ENCODE peak calls at places on chromosomes 3 and 15, in four cellular contexts. X is stimulated activated CD4-positive, alpha-beta T cell treated with anti-CD3 and anti-CD28 coated beads, Interleukin-4, amount 100 ng/mL, for 24 hours; Y is Kasumi-1; R is lower lobe of right lung. J is an unnamed sample.

GRCh38 chr3:69567026-69567767 is 172.1 kb upstream of the MITF start:
- DNase-seq in X (no peak), Y (peak; percentile 51), R (no peak), J (no peak)

GRCh38 chr3:160998581-160998980 is 106.6 kb downstream of the B3GALNT1 start:
- DNase-seq in X (no peak), Y (no peak), R (no peak), J (no peak)

GRCh38 chr15:70775160-70775559 is 11.8 kb upstream of the UACA start:
- DNase-seq in X (no peak), Y (no peak), R (no peak), J (no peak)

GRCh38 chr3:13492976-13493866 is 13.1 kb downstream of the HDAC11 start:
- DNase-seq in X (no peak), Y (no peak), R (peak; percentile 41), J (peak; percentile 81)

GRCh38 chr3:139937674-139938279 is 2.8 kb downstream of the CLSTN2 start:
- DNase-seq in X (no peak), Y (peak; percentile 68), R (no peak), J (no peak)

GRCh38 chr3:159928692-159929091 is 59.9 kb upstream of the IL12A start:
- DNase-seq in X (no peak), Y (no peak), R (no peak), J (no peak)

GRCh38 chr15:25245801-25246622 is 192.8 kb downstream of the UBE3A start:
- DNase-seq in X (no peak), Y (no peak), R (peak; percentile 24), J (peak; percentile 60)

GRCh38 chr15:93312891-93313486 is 224.0 kb upstream of the RGMA start:
- DNase-seq in X (no peak), Y (no peak), R (no peak), J (no peak)

GRCh38 chr15:60899322-60899966 is 329.7 kb downstream of the RORA start:
- DNase-seq in X (peak; percentile 47), Y (no peak), R (no peak), J (no peak)

J was measured in chondrocyte.